ENCODE peak calls at places on chromosomes 1 and 21, in six cellular contexts. One of them, this sample, is unnamed.

GRCh38 chr1:159598196-159598595 is 10.6 kb downstream of the APCS start:
- DNase-seq in stomach: no peak
- DNase-seq in tibial artery: no peak
- DNase-seq in CD8-positive, alpha-beta T cell: no peak
- DNase-seq in HCT116: no peak
- DNase-seq in colonic mucosa: no peak
- DNase-seq in this sample: no peak

GRCh38 chr1:115168026-115168425 is 78.7 kb upstream of the TSPAN2 start:
- DNase-seq in stomach: no peak
- DNase-seq in tibial artery: no peak
- DNase-seq in CD8-positive, alpha-beta T cell: no peak
- DNase-seq in HCT116: no peak
- DNase-seq in colonic mucosa: no peak
- DNase-seq in this sample: no peak

GRCh38 chr1:84479998-84480397 is 932 bp downstream of the RPF1 start:
- DNase-seq in stomach: no peak
- DNase-seq in tibial artery: no peak
- DNase-seq in CD8-positive, alpha-beta T cell: no peak
- DNase-seq in HCT116: no peak
- DNase-seq in colonic mucosa: no peak
- DNase-seq in this sample: no peak

GRCh38 chr1:230174041-230174440 is 107.0 kb downstream of the GALNT2 start:
- DNase-seq in stomach: no peak
- DNase-seq in tibial artery: no peak
- DNase-seq in CD8-positive, alpha-beta T cell: no peak
- DNase-seq in HCT116: no peak
- DNase-seq in colonic mucosa: no peak
- DNase-seq in this sample: no peak

GRCh38 chr1:198118136-198118535 is 38.7 kb upstream of the NEK7 start:
- DNase-seq in stomach: no peak
- DNase-seq in tibial artery: peak; percentile 78
- DNase-seq in CD8-positive, alpha-beta T cell: no peak
- DNase-seq in HCT116: no peak
- DNase-seq in colonic mucosa: peak; percentile 21
- DNase-seq in this sample: peak; percentile 52

GRCh38 chr1:4055677-4055967 is 155.6 kb upstream of the C1orf174 start:
- DNase-seq in stomach: no peak
- DNase-seq in tibial artery: no peak
- DNase-seq in CD8-positive, alpha-beta T cell: no peak
- DNase-seq in HCT116: no peak
- DNase-seq in colonic mucosa: no peak
- DNase-seq in this sample: no peak

GRCh38 chr1:214050513-214051401 is 63.0 kb downstream of the PROX1 start:
- DNase-seq in stomach: no peak
- DNase-seq in tibial artery: no peak
- DNase-seq in CD8-positive, alpha-beta T cell: no peak
- DNase-seq in HCT116: no peak
- DNase-seq in colonic mucosa: no peak
- DNase-seq in this sample: no peak

GRCh38 chr21:34865922-34866271 is 183.2 kb downstream of the RUNX1 start:
- DNase-seq in stomach: no peak
- DNase-seq in tibial artery: no peak
- DNase-seq in CD8-positive, alpha-beta T cell: no peak
- DNase-seq in HCT116: no peak
- DNase-seq in colonic mucosa: no peak
- DNase-seq in this sample: no peak

GRCh38 chr1:21620461-21620860 is 48.7 kb downstream of the RAP1GAP start:
- DNase-seq in stomach: peak; percentile 47
- DNase-seq in tibial artery: no peak
- DNase-seq in CD8-positive, alpha-beta T cell: no peak
- DNase-seq in HCT116: no peak
- DNase-seq in colonic mucosa: no peak
- DNase-seq in this sample: no peak

GRCh38 chr21:17925900-17926299 is 106.7 kb upstream of the C21orf91 start:
- DNase-seq in stomach: no peak
- DNase-seq in tibial artery: no peak
- DNase-seq in CD8-positive, alpha-beta T cell: no peak
- DNase-seq in HCT116: no peak
- DNase-seq in colonic mucosa: no peak
- DNase-seq in this sample: no peak

GRCh38 chr21:41562101-41563000 is 54.4 kb upstream of the TMPRSS2 start:
- DNase-seq in stomach: peak; percentile 81
- DNase-seq in tibial artery: no peak
- DNase-seq in CD8-positive, alpha-beta T cell: no peak
- DNase-seq in HCT116: no peak
- DNase-seq in colonic mucosa: no peak
- DNase-seq in this sample: no peak

GRCh38 chr1:240352769-240353168 is 259.2 kb downstream of the GREM2 start:
- DNase-seq in stomach: no peak
- DNase-seq in tibial artery: no peak
- DNase-seq in CD8-positive, alpha-beta T cell: no peak
- DNase-seq in HCT116: no peak
- DNase-seq in colonic mucosa: no peak
- DNase-seq in this sample: no peak

GRCh38 chr1:3186526-3186921 is 117.5 kb downstream of the PRDM16 start:
- DNase-seq in stomach: peak; percentile 89
- DNase-seq in tibial artery: peak; percentile 95
- DNase-seq in CD8-positive, alpha-beta T cell: no peak
- DNase-seq in HCT116: no peak
- DNase-seq in colonic mucosa: peak; percentile 59
- DNase-seq in this sample: peak; percentile 90

GRCh38 chr1:16143566-16144324 is 12.1 kb downstream of the EPHA2 start:
- DNase-seq in stomach: peak; percentile 90
- DNase-seq in tibial artery: no peak
- DNase-seq in CD8-positive, alpha-beta T cell: no peak
- DNase-seq in HCT116: peak; percentile 88
- DNase-seq in colonic mucosa: peak; percentile 80
- DNase-seq in this sample: no peak

GRCh38 chr1:229438021-229438420 is 4.1 kb upstream of the ACTA1 start:
- DNase-seq in stomach: no peak
- DNase-seq in tibial artery: no peak
- DNase-seq in CD8-positive, alpha-beta T cell: no peak
- DNase-seq in HCT116: no peak
- DNase-seq in colonic mucosa: no peak
- DNase-seq in this sample: no peak

GRCh38 chr1:2894381-2895041 is 93.0 kb upstream of the TTC34 start:
- DNase-seq in stomach: no peak
- DNase-seq in tibial artery: no peak
- DNase-seq in CD8-positive, alpha-beta T cell: peak; percentile 42
- DNase-seq in HCT116: no peak
- DNase-seq in colonic mucosa: no peak
- DNase-seq in this sample: no peak

GRCh38 chr1:167273027-167273800 is 52.5 kb downstream of the POU2F1 start:
- DNase-seq in stomach: no peak
- DNase-seq in tibial artery: no peak
- DNase-seq in CD8-positive, alpha-beta T cell: no peak
- DNase-seq in HCT116: no peak
- DNase-seq in colonic mucosa: no peak
- DNase-seq in this sample: no peak

GRCh38 chr1:161792740-161793139 is 26.6 kb downstream of the ATF6 start:
- DNase-seq in stomach: no peak
- DNase-seq in tibial artery: no peak
- DNase-seq in CD8-positive, alpha-beta T cell: no peak
- DNase-seq in HCT116: peak; percentile 49
- DNase-seq in colonic mucosa: no peak
- DNase-seq in this sample: no peak

GRCh38 chr1:57683037-57683928 is 259.4 kb upstream of the DAB1 start:
- DNase-seq in stomach: no peak
- DNase-seq in tibial artery: no peak
- DNase-seq in CD8-positive, alpha-beta T cell: no peak
- DNase-seq in HCT116: no peak
- DNase-seq in colonic mucosa: no peak
- DNase-seq in this sample: no peak

GRCh38 chr1:57674803-57675202 is 250.9 kb upstream of the DAB1 start:
- DNase-seq in stomach: no peak
- DNase-seq in tibial artery: no peak
- DNase-seq in CD8-positive, alpha-beta T cell: no peak
- DNase-seq in HCT116: no peak
- DNase-seq in colonic mucosa: no peak
- DNase-seq in this sample: no peak

GRCh38 chr1:57672741-57673140 is 248.9 kb upstream of the DAB1 start:
- DNase-seq in stomach: no peak
- DNase-seq in tibial artery: no peak
- DNase-seq in CD8-positive, alpha-beta T cell: no peak
- DNase-seq in HCT116: no peak
- DNase-seq in colonic mucosa: no peak
- DNase-seq in this sample: no peak

DNA sequence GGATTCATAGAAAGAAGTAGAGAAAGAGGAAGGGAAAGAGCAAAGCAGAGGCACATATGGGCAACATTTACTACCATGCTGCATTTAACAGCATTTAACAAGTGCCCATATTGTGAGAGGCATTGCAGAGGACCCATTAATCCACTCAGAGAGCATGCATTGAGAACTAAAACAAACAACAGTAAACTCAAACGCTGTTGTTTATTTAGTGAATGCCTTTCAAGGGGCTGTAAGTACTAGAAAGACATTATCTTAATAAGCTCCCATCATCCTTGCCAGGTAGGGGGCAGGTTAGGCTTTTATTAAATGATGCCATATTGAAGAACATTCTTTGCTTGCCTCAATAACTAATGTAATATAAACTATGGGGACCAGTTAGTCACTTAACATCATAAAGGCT is 254.3 kb upstream of the DAB1 start:
- DNase-seq in stomach: no peak
- DNase-seq in tibial artery: no peak
- DNase-seq in CD8-positive, alpha-beta T cell: no peak
- DNase-seq in HCT116: no peak
- DNase-seq in colonic mucosa: no peak
- DNase-seq in this sample: no peak
- H3K4me1 ChIP-seq in stomach: no peaks in the 10 kb centered on the region
- H3K4me1 ChIP-seq in tibial artery: no peaks in the 10 kb centered on the region
- H3K4me1 ChIP-seq in CD8-positive, alpha-beta T cell: no peaks in the 10 kb centered on the region
- H3K4me1 ChIP-seq in HCT116: no peaks in the 10 kb centered on the region
- H3K4me1 ChIP-seq in colonic mucosa: no peaks in the 10 kb centered on the region
- H3K4me1 ChIP-seq in this sample: no peaks in the 10 kb centered on the region

GRCh38 chr1:23344111-23344986 is at the start of gene HNRNPR:
- DNase-seq in stomach: peak; percentile 99
- DNase-seq in tibial artery: peak; percentile 99
- DNase-seq in CD8-positive, alpha-beta T cell: peak; percentile 98
- DNase-seq in HCT116: peak; percentile 100
- DNase-seq in colonic mucosa: peak; percentile 100
- DNase-seq in this sample: peak; percentile 97
- TF ChIP-seq CTCF in stomach: peak; percentile 10
- TF ChIP-seq CTCF in tibial artery: peak; percentile 10
- TF ChIP-seq CTCF in CD8-positive, alpha-beta T cell: no peak
- TF ChIP-seq CTCF in HCT116: no peak
- TF ChIP-seq CTCF in colonic mucosa: no peak
- TF ChIP-seq CTCF in this sample: no peak

DNA sequence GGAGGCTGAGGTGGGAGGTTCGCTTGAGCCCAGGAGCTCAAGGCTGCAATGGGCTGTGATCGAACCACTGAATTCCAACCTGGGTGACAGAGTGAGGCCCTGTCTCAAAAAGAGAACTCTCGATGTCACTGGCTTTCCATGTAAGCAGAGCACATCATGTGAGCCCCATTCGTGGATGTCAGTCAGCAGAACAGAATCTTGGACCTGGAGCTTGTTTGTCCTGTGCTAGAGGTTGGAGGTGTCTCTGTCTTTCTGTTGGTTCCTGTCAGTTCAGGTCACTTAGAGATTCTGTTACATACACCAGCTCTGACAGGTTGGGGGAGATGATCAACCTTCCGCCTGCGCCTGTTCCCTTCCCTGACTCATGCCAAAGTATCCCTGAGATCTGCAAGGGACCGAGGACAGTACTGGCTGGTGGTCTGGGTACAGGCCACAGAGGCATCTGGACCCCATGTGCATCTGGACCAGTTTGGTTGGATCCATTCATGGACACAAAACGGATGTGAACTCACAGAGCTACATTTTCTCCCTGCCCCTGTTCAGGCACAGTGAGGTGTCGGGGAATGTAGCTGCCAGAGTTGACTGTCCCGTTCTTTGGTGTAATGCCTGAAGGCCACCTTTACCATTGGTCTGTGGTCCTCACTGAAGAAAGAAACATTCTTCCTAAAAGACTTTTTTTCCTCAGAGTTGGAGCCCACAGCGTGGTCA is 10.0 kb downstream of the ARF1 start:
- DNase-seq in stomach: peak; percentile 13
- DNase-seq in tibial artery: no peak
- DNase-seq in CD8-positive, alpha-beta T cell: no peak
- DNase-seq in HCT116: no peak
- DNase-seq in colonic mucosa: no peak
- DNase-seq in this sample: no peak
- H3K4me1 ChIP-seq in stomach: peaks cover 54% of the 10 kb centered on the region
- H3K4me1 ChIP-seq in tibial artery: peaks cover 70% of the 10 kb centered on the region
- H3K4me1 ChIP-seq in CD8-positive, alpha-beta T cell: peaks cover 67% of the 10 kb centered on the region
- H3K4me1 ChIP-seq in HCT116: peaks cover 3% of the 10 kb centered on the region
- H3K4me1 ChIP-seq in colonic mucosa: peaks cover 18% of the 10 kb centered on the region
- H3K4me1 ChIP-seq in this sample: peaks cover 58% of the 10 kb centered on the region

GRCh38 chr1:31795096-31795675 is 20.6 kb downstream of the SPOCD1 start:
- DNase-seq in stomach: no peak
- DNase-seq in tibial artery: no peak
- DNase-seq in CD8-positive, alpha-beta T cell: no peak
- DNase-seq in HCT116: no peak
- DNase-seq in colonic mucosa: no peak
- DNase-seq in this sample: no peak

GRCh38 chr1:31797216-31797615 is 18.6 kb downstream of the SPOCD1 start:
- DNase-seq in stomach: no peak
- DNase-seq in tibial artery: no peak
- DNase-seq in CD8-positive, alpha-beta T cell: no peak
- DNase-seq in HCT116: no peak
- DNase-seq in colonic mucosa: no peak
- DNase-seq in this sample: no peak

GRCh38 chr1:31798086-31798432 is 17.8 kb downstream of the SPOCD1 start:
- DNase-seq in stomach: no peak
- DNase-seq in tibial artery: no peak
- DNase-seq in CD8-positive, alpha-beta T cell: no peak
- DNase-seq in HCT116: no peak
- DNase-seq in colonic mucosa: no peak
- DNase-seq in this sample: no peak

GRCh38 chr1:31796707-31797106 is 19.1 kb downstream of the SPOCD1 start:
- DNase-seq in stomach: no peak
- DNase-seq in tibial artery: peak; percentile 16
- DNase-seq in CD8-positive, alpha-beta T cell: no peak
- DNase-seq in HCT116: no peak
- DNase-seq in colonic mucosa: no peak
- DNase-seq in this sample: no peak

DNA sequence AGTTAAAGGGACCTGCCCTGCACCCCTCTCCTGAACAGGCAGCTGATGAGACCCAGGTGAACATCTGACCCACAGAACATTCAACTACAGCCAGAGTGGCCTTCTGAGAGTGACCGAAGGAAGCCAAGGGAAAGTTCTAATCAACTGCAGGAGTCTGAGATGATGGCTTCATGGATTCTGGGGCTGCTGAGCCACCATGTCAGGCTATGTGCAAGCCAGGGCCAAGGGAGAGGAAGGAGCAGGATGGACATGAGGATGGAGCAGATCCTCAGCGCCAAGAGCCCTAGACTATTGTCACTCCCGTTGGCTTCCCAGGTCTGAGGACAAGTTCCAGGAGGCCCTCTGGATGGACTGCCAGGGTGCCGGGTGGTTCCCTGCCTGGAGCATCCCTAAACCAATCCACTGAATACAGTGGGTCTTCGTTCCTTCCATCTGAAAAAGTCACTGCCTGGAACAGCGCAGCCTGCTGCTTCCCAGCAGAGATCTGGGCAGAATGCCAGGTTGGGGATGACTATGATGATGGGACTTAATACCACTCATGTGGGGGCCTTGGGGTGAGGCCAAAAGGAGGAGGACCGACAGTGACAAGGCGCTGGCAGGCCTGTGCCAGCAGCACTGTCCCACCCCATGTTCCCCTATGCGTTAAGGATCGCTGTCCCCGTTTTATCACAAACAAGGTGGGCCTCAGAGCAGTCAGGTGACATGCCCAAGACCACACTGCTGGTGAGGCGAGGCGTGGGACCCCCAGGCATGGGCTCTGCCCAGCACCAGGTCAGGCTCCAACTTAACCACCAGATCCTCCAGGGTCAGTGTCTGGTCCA is 19.8 kb downstream of the SPOCD1 start:
- DNase-seq in stomach: peak; percentile 27
- DNase-seq in tibial artery: peak; percentile 23
- DNase-seq in CD8-positive, alpha-beta T cell: no peak
- DNase-seq in HCT116: no peak
- DNase-seq in colonic mucosa: no peak
- DNase-seq in this sample: no peak
- TF ChIP-seq CTCF in stomach: no peak
- TF ChIP-seq CTCF in tibial artery: no peak
- TF ChIP-seq CTCF in CD8-positive, alpha-beta T cell: no peak
- TF ChIP-seq CTCF in HCT116: no peak
- TF ChIP-seq CTCF in colonic mucosa: no peak
- TF ChIP-seq CTCF in this sample: no peak